ENCODE peak calls at places on chromosome 18, in nine cellular contexts. X, F, U, J, Z, M, T, N and D are unnamed samples.

GRCh38 chr18:76488190-76488589 is 6.9 kb downstream of the ZNF516 start:
- DNase-seq in Z (no peak), F (no peak), X (no peak), M (peak), T (peak), U (no peak), J (no peak), N (no peak), D (no peak)

GRCh38 chr18:77858331-77858730 is 608.7 kb downstream of the GALR1 start:
- DNase-seq in M (no peak), U (no peak), J (no peak), N (no peak), T (peak), X (peak), F (no peak), Z (no peak), D (no peak)

GRCh38 chr18:519019-519879 is 18.7 kb upstream of the COLEC12 start:
- DNase-seq in F (no peak), Z (peak), M (peak), N (no peak), X (no peak), T (no peak), U (no peak), J (no peak), D (peak)

GRCh38 chr18:60794802-60795201 is 422.2 kb upstream of the MC4R start:
- DNase-seq in T (no peak), Z (no peak), M (no peak), U (no peak), F (no peak), N (no peak), J (no peak), X (no peak), D (no peak)

GRCh38 chr18:3554811-3555427 is 104.9 kb downstream of the TGIF1 start:
- DNase-seq in T (peak), F (no peak), N (no peak), U (no peak), J (no peak), X (no peak), M (no peak), Z (no peak), D (peak)

GRCh38 chr18:3511980-3512379 is 62.0 kb downstream of the TGIF1 start:
- DNase-seq in T (peak), J (no peak), U (no peak), M (peak), F (no peak), X (peak), Z (no peak), N (no peak), D (peak)

GRCh38 chr18:24878289-24878688 is 417.9 kb downstream of the HRH4 start:
- DNase-seq in N (no peak), F (no peak), Z (peak), X (peak), U (peak), T (peak), M (peak), J (no peak), D (peak)

GRCh38 chr18:11689031-11689971 is at the start of gene GNAL:
- DNase-seq in F (peak), X (peak), M (peak), T (peak), Z (peak), U (peak), J (peak), N (no peak), D (peak)